ENCODE peak calls at places on chromosomes 3 and 15, in seven cellular contexts. One of them, this sample, is unnamed.

GRCh38 chr15:98904466-98905048 is 103.0 kb downstream of the PGPEP1L start:
- DNase-seq in neural crest cell: peak
- DNase-seq in MM.1S: peak
- DNase-seq in activated CD4-positive, alpha-beta T cell treated with anti-CD3 and anti-CD28 coated beads for 24 hours: no peak
- DNase-seq in activated naive CD8-positive, alpha-beta T cell treated with anti-CD3 and anti-CD28 coated beads for 36 hours: peak
- DNase-seq in pons: peak
- DNase-seq in GM23248: peak
- DNase-seq in this sample: no peak

GRCh38 chr3:152348436-152349177 is 79.9 kb downstream of the MBNL1 start:
- DNase-seq in GM23248: no peak
- DNase-seq in activated CD4-positive, alpha-beta T cell treated with anti-CD3 and anti-CD28 coated beads for 24 hours: no peak
- DNase-seq in neural crest cell: no peak
- DNase-seq in activated naive CD8-positive, alpha-beta T cell treated with anti-CD3 and anti-CD28 coated beads for 36 hours: no peak
- DNase-seq in MM.1S: no peak
- DNase-seq in pons: no peak
- DNase-seq in this sample: no peak

GRCh38 chr15:44728576-44729393 is 7.5 kb upstream of the TRIM69 start:
- DNase-seq in activated naive CD8-positive, alpha-beta T cell treated with anti-CD3 and anti-CD28 coated beads for 36 hours: peak
- DNase-seq in pons: peak
- DNase-seq in activated CD4-positive, alpha-beta T cell treated with anti-CD3 and anti-CD28 coated beads for 24 hours: peak
- DNase-seq in MM.1S: peak
- DNase-seq in neural crest cell: peak
- DNase-seq in GM23248: peak
- DNase-seq in this sample: peak

GRCh38 chr3:141170678-141171295 is 60.8 kb upstream of the PXYLP1 start:
- DNase-seq in MM.1S: no peak
- DNase-seq in activated CD4-positive, alpha-beta T cell treated with anti-CD3 and anti-CD28 coated beads for 24 hours: no peak
- DNase-seq in activated naive CD8-positive, alpha-beta T cell treated with anti-CD3 and anti-CD28 coated beads for 36 hours: no peak
- DNase-seq in GM23248: no peak
- DNase-seq in neural crest cell: no peak
- DNase-seq in pons: no peak
- DNase-seq in this sample: no peak

GRCh38 chr3:125006190-125006855 is 49.5 kb downstream of the HEG1 start:
- DNase-seq in neural crest cell: no peak
- DNase-seq in MM.1S: no peak
- DNase-seq in activated naive CD8-positive, alpha-beta T cell treated with anti-CD3 and anti-CD28 coated beads for 36 hours: no peak
- DNase-seq in activated CD4-positive, alpha-beta T cell treated with anti-CD3 and anti-CD28 coated beads for 24 hours: no peak
- DNase-seq in GM23248: no peak
- DNase-seq in pons: no peak
- DNase-seq in this sample: peak

GRCh38 chr3:16896820-16897219 is 12.1 kb downstream of the PLCL2 start:
- DNase-seq in activated CD4-positive, alpha-beta T cell treated with anti-CD3 and anti-CD28 coated beads for 24 hours: no peak
- DNase-seq in GM23248: no peak
- DNase-seq in neural crest cell: no peak
- DNase-seq in pons: no peak
- DNase-seq in MM.1S: no peak
- DNase-seq in activated naive CD8-positive, alpha-beta T cell treated with anti-CD3 and anti-CD28 coated beads for 36 hours: no peak
- DNase-seq in this sample: no peak

GRCh38 chr3:130787422-130788068 is 40.9 kb upstream of the PIK3R4 start:
- DNase-seq in neural crest cell: peak
- DNase-seq in pons: no peak
- DNase-seq in GM23248: no peak
- DNase-seq in activated naive CD8-positive, alpha-beta T cell treated with anti-CD3 and anti-CD28 coated beads for 36 hours: no peak
- DNase-seq in MM.1S: no peak
- DNase-seq in activated CD4-positive, alpha-beta T cell treated with anti-CD3 and anti-CD28 coated beads for 24 hours: no peak
- DNase-seq in this sample: no peak

GRCh38 chr3:151327571-151328198 is 1.7 kb downstream of the P2RY13 start:
- DNase-seq in activated naive CD8-positive, alpha-beta T cell treated with anti-CD3 and anti-CD28 coated beads for 36 hours: no peak
- DNase-seq in neural crest cell: no peak
- DNase-seq in GM23248: peak
- DNase-seq in MM.1S: no peak
- DNase-seq in activated CD4-positive, alpha-beta T cell treated with anti-CD3 and anti-CD28 coated beads for 24 hours: no peak
- DNase-seq in pons: peak
- DNase-seq in this sample: no peak

GRCh38 chr3:164040991-164041390 is 1037.3 kb downstream of the SI start:
- DNase-seq in MM.1S: no peak
- DNase-seq in pons: no peak
- DNase-seq in GM23248: no peak
- DNase-seq in neural crest cell: no peak
- DNase-seq in activated naive CD8-positive, alpha-beta T cell treated with anti-CD3 and anti-CD28 coated beads for 36 hours: no peak
- DNase-seq in activated CD4-positive, alpha-beta T cell treated with anti-CD3 and anti-CD28 coated beads for 24 hours: no peak
- DNase-seq in this sample: no peak

GRCh38 chr3:21705769-21706168 is 45.2 kb downstream of the ZNF385D start:
- DNase-seq in activated naive CD8-positive, alpha-beta T cell treated with anti-CD3 and anti-CD28 coated beads for 36 hours: no peak
- DNase-seq in GM23248: peak
- DNase-seq in MM.1S: no peak
- DNase-seq in activated CD4-positive, alpha-beta T cell treated with anti-CD3 and anti-CD28 coated beads for 24 hours: no peak
- DNase-seq in pons: peak
- DNase-seq in neural crest cell: no peak
- DNase-seq in this sample: no peak

GRCh38 chr3:175692256-175692655 is 833.1 kb downstream of the NAALADL2 start:
- DNase-seq in pons: no peak
- DNase-seq in activated naive CD8-positive, alpha-beta T cell treated with anti-CD3 and anti-CD28 coated beads for 36 hours: no peak
- DNase-seq in activated CD4-positive, alpha-beta T cell treated with anti-CD3 and anti-CD28 coated beads for 24 hours: no peak
- DNase-seq in neural crest cell: no peak
- DNase-seq in GM23248: no peak
- DNase-seq in MM.1S: no peak
- DNase-seq in this sample: no peak

GRCh38 chr3:166560253-166560652 is 723.0 kb upstream of the BCHE start:
- DNase-seq in neural crest cell: no peak
- DNase-seq in activated CD4-positive, alpha-beta T cell treated with anti-CD3 and anti-CD28 coated beads for 24 hours: no peak
- DNase-seq in MM.1S: no peak
- DNase-seq in pons: no peak
- DNase-seq in GM23248: no peak
- DNase-seq in activated naive CD8-positive, alpha-beta T cell treated with anti-CD3 and anti-CD28 coated beads for 36 hours: no peak
- DNase-seq in this sample: no peak

GRCh38 chr3:71066356-71066755 is 517.2 kb downstream of the FOXP1 start:
- DNase-seq in GM23248: no peak
- DNase-seq in pons: no peak
- DNase-seq in neural crest cell: no peak
- DNase-seq in activated CD4-positive, alpha-beta T cell treated with anti-CD3 and anti-CD28 coated beads for 24 hours: no peak
- DNase-seq in MM.1S: no peak
- DNase-seq in activated naive CD8-positive, alpha-beta T cell treated with anti-CD3 and anti-CD28 coated beads for 36 hours: peak
- DNase-seq in this sample: no peak

GRCh38 chr3:123081718-123082369 is 15.0 kb downstream of the PDIA5 start:
- DNase-seq in MM.1S: no peak
- DNase-seq in GM23248: no peak
- DNase-seq in pons: no peak
- DNase-seq in neural crest cell: no peak
- DNase-seq in activated naive CD8-positive, alpha-beta T cell treated with anti-CD3 and anti-CD28 coated beads for 36 hours: no peak
- DNase-seq in activated CD4-positive, alpha-beta T cell treated with anti-CD3 and anti-CD28 coated beads for 24 hours: no peak
- DNase-seq in this sample: no peak

This sample was measured in left colon.